ENCODE peak calls at places on chromosomes 13 and 19, in eight cellular contexts. A, F, H, N, K, D, M and T are unnamed samples.
A peak's percentile ranks its signal among the peaks of the same experiment; 100 is the strongest.

GRCh38 chr19:51698296-51698695 is 5.2 kb downstream of the SPACA6 start:
- DNase-seq in F (peak; percentile 5), M (no peak), D (no peak), K (no peak), A (peak; percentile 15), N (no peak), H (no peak), T (no peak)

GRCh38 chr13:57018915-57019314 is 121.8 kb upstream of the PRR20A start:
- DNase-seq in N (no peak), K (no peak), H (peak; percentile 8), A (no peak), D (no peak), M (no peak), F (no peak), T (no peak)

GRCh38 chr19:17323274-17323972 is 11.2 kb downstream of the ANO8 start:
- DNase-seq in D (no peak), N (no peak), A (no peak), F (peak; percentile 70), K (no peak), M (no peak), H (no peak), T (no peak)

GRCh38 chr19:29532097-29532496 is 6.3 kb downstream of the VSTM2B start:
- DNase-seq in F (no peak), H (no peak), K (peak; percentile 3), A (peak; percentile 0), N (no peak), M (no peak), D (no peak), T (no peak)

GRCh38 chr19:461664-462551 is 1.1 kb upstream of the SHC2 start:
- DNase-seq in N (peak; percentile 60), D (no peak), M (peak; percentile 80), K (peak; percentile 51), A (peak; percentile 78), F (peak; percentile 77), H (peak; percentile 67), T (no peak)

GRCh38 chr13:29664591-29664990 is 69.1 kb upstream of the SLC7A1 start:
- DNase-seq in N (no peak), K (no peak), M (no peak), F (no peak), A (no peak), H (no peak), D (no peak), T (no peak)

GRCh38 chr13:21338651-21339278 is 120.3 kb downstream of the ZDHHC20 start:
- DNase-seq in D (no peak), F (no peak), M (no peak), N (no peak), K (no peak), A (no peak), H (no peak), T (no peak)

GRCh38 chr19:29446331-29446730 is 79.5 kb upstream of the VSTM2B start:
- DNase-seq in M (no peak), D (no peak), A (no peak), K (no peak), N (no peak), F (no peak), H (no peak), T (no peak)

GRCh38 chr19:35438527-35438926 is 9.5 kb upstream of the FFAR2 start:
- DNase-seq in A (no peak), M (no peak), K (no peak), N (peak; percentile 34), F (no peak), H (no peak), D (no peak), T (no peak)

GRCh38 chr13:85277753-85278152 is 521.5 kb downstream of the SLITRK6 start:
- DNase-seq in A (no peak), K (no peak), M (no peak), F (no peak), H (no peak), D (no peak), N (no peak), T (peak; percentile 19)

GRCh38 chr13:34294483-34295129 is 476.7 kb downstream of the RFC3 start:
- DNase-seq in A (no peak), H (no peak), K (no peak), N (peak; percentile 13), M (no peak), F (no peak), D (no peak), T (peak; percentile 9)
- TF ChIP-seq EP300 in A (no peak), H (no peak), K (no peak), N (no peak), M (no peak), F (no peak), D (no peak), T (no peak)

GRCh38 chr19:33461256-33462111 is 60.1 kb downstream of the PEPD start:
- DNase-seq in M (no peak), K (peak; percentile 14), F (no peak), D (no peak), A (no peak), H (no peak), N (no peak), T (no peak)
- TF ChIP-seq EP300 in M (no peak), K (no peak), F (no peak), D (no peak), A (no peak), H (no peak), N (no peak), T (no peak)

DNA sequence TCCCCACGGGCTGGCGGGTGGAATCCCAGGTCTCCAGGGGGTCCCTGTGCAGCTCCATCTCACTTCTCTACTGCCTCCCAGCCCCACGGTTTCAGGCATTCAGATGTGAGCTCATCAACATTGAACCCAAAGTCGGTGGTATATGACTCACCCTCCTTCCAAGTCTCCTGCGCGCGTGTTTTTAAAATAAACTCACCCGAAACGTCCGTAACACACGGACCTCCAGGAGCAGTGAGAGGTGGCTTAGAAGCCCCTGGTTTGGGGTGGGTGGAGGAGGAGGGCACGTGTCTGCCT is 14.0 kb upstream of the CRTC1 start:
- DNase-seq in F (no peak), M (no peak), A (no peak), K (no peak), N (no peak), D (no peak), H (no peak), T (no peak)
- TF ChIP-seq EP300 in F (no peak), M (no peak), A (no peak), K (no peak), N (no peak), D (no peak), H (no peak), T (no peak)

GRCh38 chr13:89214115-89214514 is 1542.9 kb downstream of the SLITRK5 start:
- DNase-seq in K (no peak), F (no peak), M (no peak), H (no peak), D (no peak), A (no peak), N (no peak), T (no peak)

DNA sequence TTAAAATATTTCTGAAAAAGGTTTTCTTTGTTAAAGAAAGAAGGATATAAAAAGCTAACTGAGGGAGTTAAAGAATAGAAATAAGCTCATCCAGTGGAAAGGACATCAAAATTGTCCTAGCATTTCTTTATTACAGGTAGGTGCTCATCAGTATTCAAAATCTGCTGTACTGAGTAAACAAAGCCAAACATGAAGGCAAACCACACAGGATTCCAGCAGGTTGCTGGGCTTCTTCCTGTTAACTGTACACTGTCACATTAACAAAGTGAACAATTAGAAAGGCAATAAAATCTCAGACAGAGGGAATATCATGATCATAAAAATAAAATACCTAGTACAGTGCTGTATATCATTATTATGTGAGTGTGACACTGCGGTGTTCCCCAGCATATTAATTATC is 1541.0 kb downstream of the SLITRK5 start:
- DNase-seq in A (no peak), K (no peak), M (no peak), H (no peak), N (no peak), F (no peak), D (no peak), T (no peak)
- TF ChIP-seq EP300 in A (no peak), K (no peak), M (no peak), H (no peak), N (no peak), F (no peak), D (no peak), T (no peak)